ENCODE peak calls at places on chromosomes 5 and 9, in ten cellular contexts. One of them, this sample, is unnamed.

GRCh38 chr5:68534131-68534940 is 318.8 kb downstream of the PIK3R1 start:
- DNase-seq in neural progenitor cell: peak
- DNase-seq in ovary: peak
- DNase-seq in transverse colon: peak
- DNase-seq in coronary artery: peak
- DNase-seq in heart left ventricle: no peak
- DNase-seq in brain microvascular endothelial cell: peak
- DNase-seq in fibroblast of mammary gland: no peak
- DNase-seq in pancreas: no peak
- DNase-seq in hepatocyte: peak
- DNase-seq in this sample: peak

GRCh38 chr9:93599571-93600403 is 23.4 kb downstream of the PHF2 start:
- DNase-seq in coronary artery: peak
- DNase-seq in ovary: no peak
- DNase-seq in pancreas: no peak
- DNase-seq in heart left ventricle: no peak
- DNase-seq in brain microvascular endothelial cell: no peak
- DNase-seq in transverse colon: no peak
- DNase-seq in hepatocyte: peak
- DNase-seq in neural progenitor cell: no peak
- DNase-seq in fibroblast of mammary gland: no peak
- DNase-seq in this sample: no peak

GRCh38 chr5:159915913-159916840 is at the start of gene ADRA1B:
- DNase-seq in coronary artery: peak
- DNase-seq in heart left ventricle: peak
- DNase-seq in fibroblast of mammary gland: peak
- DNase-seq in transverse colon: peak
- DNase-seq in brain microvascular endothelial cell: peak
- DNase-seq in hepatocyte: peak
- DNase-seq in neural progenitor cell: peak
- DNase-seq in ovary: peak
- DNase-seq in pancreas: peak
- DNase-seq in this sample: no peak

GRCh38 chr9:3457171-3457570 is 68.6 kb downstream of the RFX3 start:
- DNase-seq in neural progenitor cell: no peak
- DNase-seq in brain microvascular endothelial cell: no peak
- DNase-seq in pancreas: no peak
- DNase-seq in coronary artery: no peak
- DNase-seq in fibroblast of mammary gland: no peak
- DNase-seq in hepatocyte: no peak
- DNase-seq in heart left ventricle: no peak
- DNase-seq in ovary: no peak
- DNase-seq in transverse colon: no peak
- DNase-seq in this sample: no peak

GRCh38 chr9:15578719-15579118 is 25.9 kb downstream of the CCDC171 start:
- DNase-seq in transverse colon: no peak
- DNase-seq in fibroblast of mammary gland: peak
- DNase-seq in ovary: no peak
- DNase-seq in pancreas: no peak
- DNase-seq in heart left ventricle: no peak
- DNase-seq in neural progenitor cell: no peak
- DNase-seq in brain microvascular endothelial cell: no peak
- DNase-seq in hepatocyte: no peak
- DNase-seq in coronary artery: no peak
- DNase-seq in this sample: no peak

GRCh38 chr9:19117039-19117716 is 10.1 kb downstream of the PLIN2 start:
- DNase-seq in transverse colon: no peak
- DNase-seq in neural progenitor cell: no peak
- DNase-seq in ovary: no peak
- DNase-seq in fibroblast of mammary gland: peak
- DNase-seq in hepatocyte: no peak
- DNase-seq in coronary artery: no peak
- DNase-seq in brain microvascular endothelial cell: no peak
- DNase-seq in pancreas: no peak
- DNase-seq in heart left ventricle: no peak
- DNase-seq in this sample: no peak

GRCh38 chr5:11793396-11793795 is 110.8 kb downstream of the CTNND2 start:
- DNase-seq in hepatocyte: no peak
- DNase-seq in brain microvascular endothelial cell: no peak
- DNase-seq in pancreas: no peak
- DNase-seq in neural progenitor cell: no peak
- DNase-seq in heart left ventricle: no peak
- DNase-seq in ovary: no peak
- DNase-seq in coronary artery: no peak
- DNase-seq in fibroblast of mammary gland: no peak
- DNase-seq in transverse colon: no peak
- DNase-seq in this sample: no peak

GRCh38 chr9:27591093-27591492 is 17.8 kb upstream of the C9orf72 start:
- DNase-seq in coronary artery: no peak
- DNase-seq in transverse colon: no peak
- DNase-seq in ovary: no peak
- DNase-seq in pancreas: no peak
- DNase-seq in hepatocyte: no peak
- DNase-seq in fibroblast of mammary gland: peak
- DNase-seq in heart left ventricle: no peak
- DNase-seq in brain microvascular endothelial cell: no peak
- DNase-seq in neural progenitor cell: no peak
- DNase-seq in this sample: no peak

GRCh38 chr5:150227606-150228273 is 37.9 kb downstream of the SLC6A7 start:
- DNase-seq in transverse colon: no peak
- DNase-seq in fibroblast of mammary gland: peak
- DNase-seq in pancreas: no peak
- DNase-seq in hepatocyte: no peak
- DNase-seq in brain microvascular endothelial cell: no peak
- DNase-seq in ovary: no peak
- DNase-seq in neural progenitor cell: no peak
- DNase-seq in heart left ventricle: no peak
- DNase-seq in coronary artery: no peak
- DNase-seq in this sample: peak

GRCh38 chr5:60395712-60396329 is 304.1 kb downstream of the DEPDC1B start:
- DNase-seq in neural progenitor cell: peak
- DNase-seq in hepatocyte: no peak
- DNase-seq in transverse colon: no peak
- DNase-seq in pancreas: no peak
- DNase-seq in ovary: no peak
- DNase-seq in heart left ventricle: no peak
- DNase-seq in brain microvascular endothelial cell: no peak
- DNase-seq in coronary artery: no peak
- DNase-seq in fibroblast of mammary gland: no peak
- DNase-seq in this sample: no peak

GRCh38 chr9:91837982-91838731 is 111.9 kb downstream of the ROR2 start:
- DNase-seq in transverse colon: peak
- DNase-seq in hepatocyte: peak
- DNase-seq in heart left ventricle: peak
- DNase-seq in coronary artery: no peak
- DNase-seq in neural progenitor cell: no peak
- DNase-seq in brain microvascular endothelial cell: no peak
- DNase-seq in ovary: peak
- DNase-seq in pancreas: peak
- DNase-seq in fibroblast of mammary gland: peak
- DNase-seq in this sample: no peak

GRCh38 chr5:120164989-120165388 is 299.1 kb upstream of the PRR16 start:
- DNase-seq in transverse colon: no peak
- DNase-seq in pancreas: no peak
- DNase-seq in hepatocyte: no peak
- DNase-seq in ovary: no peak
- DNase-seq in neural progenitor cell: no peak
- DNase-seq in fibroblast of mammary gland: peak
- DNase-seq in brain microvascular endothelial cell: no peak
- DNase-seq in coronary artery: no peak
- DNase-seq in heart left ventricle: no peak
- DNase-seq in this sample: no peak

GRCh38 chr5:180389252-180390101 is 36.3 kb upstream of the GFPT2 start:
- DNase-seq in ovary: no peak
- DNase-seq in hepatocyte: no peak
- DNase-seq in heart left ventricle: peak
- DNase-seq in coronary artery: no peak
- DNase-seq in pancreas: no peak
- DNase-seq in transverse colon: no peak
- DNase-seq in fibroblast of mammary gland: no peak
- DNase-seq in brain microvascular endothelial cell: no peak
- DNase-seq in neural progenitor cell: no peak
- DNase-seq in this sample: no peak

GRCh38 chr5:180387798-180388197 is 34.7 kb upstream of the GFPT2 start:
- DNase-seq in transverse colon: no peak
- DNase-seq in pancreas: no peak
- DNase-seq in heart left ventricle: no peak
- DNase-seq in hepatocyte: no peak
- DNase-seq in coronary artery: no peak
- DNase-seq in brain microvascular endothelial cell: no peak
- DNase-seq in neural progenitor cell: no peak
- DNase-seq in ovary: no peak
- DNase-seq in fibroblast of mammary gland: no peak
- DNase-seq in this sample: no peak

GRCh38 chr5:180394031-180394636 is 41.0 kb upstream of the GFPT2 start:
- DNase-seq in ovary: no peak
- DNase-seq in neural progenitor cell: no peak
- DNase-seq in coronary artery: no peak
- DNase-seq in pancreas: no peak
- DNase-seq in heart left ventricle: no peak
- DNase-seq in brain microvascular endothelial cell: no peak
- DNase-seq in transverse colon: no peak
- DNase-seq in hepatocyte: no peak
- DNase-seq in fibroblast of mammary gland: no peak
- DNase-seq in this sample: no peak

GRCh38 chr5:180391276-180391675 is 38.1 kb upstream of the GFPT2 start:
- DNase-seq in coronary artery: no peak
- DNase-seq in transverse colon: no peak
- DNase-seq in heart left ventricle: no peak
- DNase-seq in brain microvascular endothelial cell: no peak
- DNase-seq in fibroblast of mammary gland: no peak
- DNase-seq in pancreas: no peak
- DNase-seq in ovary: no peak
- DNase-seq in neural progenitor cell: no peak
- DNase-seq in hepatocyte: no peak
- DNase-seq in this sample: no peak

DNA sequence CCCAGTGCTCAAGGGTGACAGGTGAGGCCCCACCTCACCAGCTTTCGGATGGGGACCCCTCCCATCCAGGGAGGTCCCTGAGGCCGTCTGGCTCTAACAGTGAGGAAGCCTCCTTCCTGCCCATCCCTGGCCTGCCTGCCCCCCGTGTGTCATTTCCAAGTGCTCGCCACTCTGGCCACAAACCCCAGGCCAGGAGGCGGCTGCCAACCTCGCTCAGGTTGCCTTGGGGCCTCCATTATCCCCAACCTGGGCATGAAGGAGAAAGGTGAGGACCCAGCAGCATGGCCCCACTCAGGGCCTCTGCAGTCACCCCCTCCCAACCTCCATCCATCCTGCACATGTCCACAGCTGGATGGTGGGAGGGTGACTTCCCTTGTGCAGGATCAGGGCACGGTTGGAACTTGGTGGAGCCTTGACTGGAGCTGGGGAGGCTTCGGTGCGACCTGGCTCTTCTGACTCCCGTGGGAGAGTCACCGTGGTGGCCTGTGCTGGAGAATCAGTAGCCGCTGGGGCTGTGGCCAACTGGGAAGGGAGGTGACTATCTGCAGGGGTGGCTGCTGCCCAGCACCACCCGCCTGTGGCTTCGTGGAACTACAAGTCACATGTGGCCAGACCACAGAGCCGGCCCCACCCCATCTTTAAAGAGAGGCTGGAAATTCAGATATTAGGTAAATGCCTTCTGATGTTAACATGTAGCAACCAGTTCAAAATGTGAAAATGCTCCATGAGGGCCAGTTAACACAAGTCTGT is 37.5 kb upstream of the GFPT2 start:
- DNase-seq in coronary artery: no peak
- DNase-seq in ovary: no peak
- DNase-seq in pancreas: no peak
- DNase-seq in heart left ventricle: no peak
- DNase-seq in neural progenitor cell: peak
- DNase-seq in brain microvascular endothelial cell: no peak
- DNase-seq in fibroblast of mammary gland: no peak
- DNase-seq in hepatocyte: no peak
- DNase-seq in transverse colon: no peak
- DNase-seq in this sample: no peak
- TF ChIP-seq CTCF in coronary artery: no peak
- TF ChIP-seq CTCF in ovary: no peak
- TF ChIP-seq CTCF in pancreas: no peak
- TF ChIP-seq CTCF in heart left ventricle: no peak
- TF ChIP-seq CTCF in neural progenitor cell: no peak
- TF ChIP-seq CTCF in brain microvascular endothelial cell: peak
- TF ChIP-seq CTCF in fibroblast of mammary gland: no peak
- TF ChIP-seq CTCF in hepatocyte: no peak
- TF ChIP-seq CTCF in transverse colon: no peak
- TF ChIP-seq CTCF in this sample: no peak

GRCh38 chr5:148828461-148829247 is 2.2 kb downstream of the ADRB2 start:
- DNase-seq in brain microvascular endothelial cell: no peak
- DNase-seq in coronary artery: no peak
- DNase-seq in pancreas: no peak
- DNase-seq in heart left ventricle: no peak
- DNase-seq in transverse colon: no peak
- DNase-seq in hepatocyte: no peak
- DNase-seq in neural progenitor cell: no peak
- DNase-seq in ovary: no peak
- DNase-seq in fibroblast of mammary gland: no peak
- DNase-seq in this sample: peak
- H3K4me3 ChIP-seq in brain microvascular endothelial cell: no peak
- H3K4me3 ChIP-seq in coronary artery: peak
- H3K4me3 ChIP-seq in pancreas: peak
- H3K4me3 ChIP-seq in heart left ventricle: peak
- H3K4me3 ChIP-seq in transverse colon: peak
- H3K4me3 ChIP-seq in hepatocyte: no peak
- H3K4me3 ChIP-seq in neural progenitor cell: no peak
- H3K4me3 ChIP-seq in ovary: peak
- H3K4me3 ChIP-seq in fibroblast of mammary gland: no peak
- H3K4me3 ChIP-seq in this sample: peak

GRCh38 chr5:151288180-151288579 is 15.4 kb downstream of the SLC36A3 start:
- DNase-seq in transverse colon: no peak
- DNase-seq in fibroblast of mammary gland: no peak
- DNase-seq in pancreas: no peak
- DNase-seq in neural progenitor cell: no peak
- DNase-seq in ovary: no peak
- DNase-seq in hepatocyte: peak
- DNase-seq in heart left ventricle: no peak
- DNase-seq in coronary artery: no peak
- DNase-seq in brain microvascular endothelial cell: no peak
- DNase-seq in this sample: no peak
- TF ChIP-seq CTCF in transverse colon: no peak
- TF ChIP-seq CTCF in fibroblast of mammary gland: no peak
- TF ChIP-seq CTCF in pancreas: no peak
- TF ChIP-seq CTCF in neural progenitor cell: no peak
- TF ChIP-seq CTCF in ovary: no peak
- TF ChIP-seq CTCF in hepatocyte: peak
- TF ChIP-seq CTCF in heart left ventricle: no peak
- TF ChIP-seq CTCF in coronary artery: no peak
- TF ChIP-seq CTCF in brain microvascular endothelial cell: no peak
- TF ChIP-seq CTCF in this sample: no peak

DNA sequence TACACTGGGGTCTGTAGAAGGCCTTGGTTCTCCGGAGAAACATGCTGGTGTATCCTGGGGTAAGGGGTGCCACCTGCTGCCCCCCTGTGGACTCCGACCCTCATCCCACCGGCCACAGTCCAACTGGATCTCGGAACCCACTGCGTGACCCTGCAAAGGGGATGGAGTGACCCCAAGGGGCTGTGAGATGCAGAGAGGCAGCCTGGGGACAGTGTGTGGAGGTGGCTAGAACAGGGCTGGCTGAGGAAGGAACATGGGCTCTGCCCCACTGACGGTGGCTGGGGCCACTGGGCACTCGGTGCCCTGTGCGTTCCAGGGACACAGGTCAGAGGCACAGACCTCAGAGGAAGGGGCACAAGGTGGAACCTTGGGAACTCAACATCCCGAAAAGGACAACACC is 2.3 kb downstream of the NACC2 start:
- DNase-seq in coronary artery: no peak
- DNase-seq in brain microvascular endothelial cell: no peak
- DNase-seq in ovary: no peak
- DNase-seq in neural progenitor cell: peak
- DNase-seq in pancreas: no peak
- DNase-seq in heart left ventricle: peak
- DNase-seq in hepatocyte: no peak
- DNase-seq in fibroblast of mammary gland: no peak
- DNase-seq in transverse colon: no peak
- DNase-seq in this sample: no peak
- H3K4me3 ChIP-seq in coronary artery: peak
- H3K4me3 ChIP-seq in brain microvascular endothelial cell: no peak
- H3K4me3 ChIP-seq in ovary: no peak
- H3K4me3 ChIP-seq in neural progenitor cell: no peak
- H3K4me3 ChIP-seq in pancreas: no peak
- H3K4me3 ChIP-seq in heart left ventricle: no peak
- H3K4me3 ChIP-seq in hepatocyte: no peak
- H3K4me3 ChIP-seq in fibroblast of mammary gland: no peak
- H3K4me3 ChIP-seq in transverse colon: no peak
- H3K4me3 ChIP-seq in this sample: no peak